ENCODE peak calls at places on chromosomes 12 and 14, in eight cellular contexts. Q is iris pigment epithelial cell; D is NCI-H1092; I is stimulated activated CD4-positive, alpha-beta T cell treated with anti-CD3 and anti-CD28 coated beads, Interleukin-2, amount 100 ng/mL, for 24 hours; C is activated CD4-positive, CD25-positive, alpha-beta regulatory T cell; J is GM06990; V is HS-27A; F is RPMI8226. E is an unnamed sample.

GRCh38 chr12:119988788-119989618 is at the start of gene BICDL1:
- DNase-seq in Q (peak; percentile 34), D (peak; percentile 87), I (peak; percentile 99), C (peak; percentile 98), J (peak; percentile 99), V (no peak), F (peak; percentile 98), E (peak; percentile 80)

GRCh38 chr12:100533326-100533725 is 40.2 kb upstream of the GAS2L3 start:
- DNase-seq in Q (no peak), D (no peak), I (no peak), C (no peak), J (no peak), V (no peak), F (no peak), E (no peak)

GRCh38 chr12:50215033-50215432 is 47.9 kb upstream of the CERS5 start:
- DNase-seq in Q (peak; percentile 72), D (no peak), I (no peak), C (no peak), J (no peak), V (no peak), F (no peak), E (no peak)

GRCh38 chr14:28381656-28382055 is 384.9 kb upstream of the FOXG1 start:
- DNase-seq in Q (peak; percentile 62), D (no peak), I (no peak), C (no peak), J (no peak), V (peak; percentile 51), F (no peak), E (no peak)

GRCh38 chr14:21168055-21168454 is 12.2 kb upstream of the OR5AU1 start:
- DNase-seq in Q (peak; percentile 24), D (no peak), I (no peak), C (no peak), J (no peak), V (no peak), F (no peak), E (no peak)

GRCh38 chr12:107396991-107397390 is 288.6 kb upstream of the PWP1 start:
- DNase-seq in Q (peak; percentile 23), D (no peak), I (no peak), C (no peak), J (no peak), V (no peak), F (no peak), E (no peak)

GRCh38 chr12:5022465-5023061 is 21.1 kb upstream of the KCNA5 start:
- DNase-seq in Q (peak; percentile 21), D (peak; percentile 32), I (peak; percentile 48), C (no peak), J (no peak), V (peak; percentile 7), F (peak; percentile 65), E (no peak)

GRCh38 chr12:111430418-111431353 is 25.0 kb downstream of the SH2B3 start:
- DNase-seq in Q (no peak), D (no peak), I (peak; percentile 64), C (peak; percentile 38), J (peak; percentile 82), V (no peak), F (no peak), E (no peak)

GRCh38 chr12:57759360-57759980 is 4.6 kb downstream of the MARCHF9 start:
- DNase-seq in Q (peak; percentile 43), D (no peak), I (peak; percentile 44), C (no peak), J (no peak), V (no peak), F (peak; percentile 69), E (no peak)